ENCODE peak calls at places on chromosomes 13 and 19, in eight cellular contexts. F is thoracic aorta; U is ascending aorta; G is PC-3; B is Panc1; K is CD4-positive, CD25-positive, alpha-beta regulatory T cell; W is CD8-positive, alpha-beta memory T cell; S is H9. N is an unnamed sample.

GRCh38 chr13:99225078-99225477 is 24.4 kb downstream of the UBAC2 start:
- DNase-seq in F (no peak), U (no peak), W (no peak), G (no peak), S (no peak), K (no peak), B (no peak), N (no peak)

GRCh38 chr19:16627194-16627927 is 643 bp downstream of the MED26 start:
- DNase-seq in U (no peak), F (no peak), K (no peak), W (peak; percentile 36), S (no peak), B (no peak), G (no peak), N (peak; percentile 22)

GRCh38 chr13:99144306-99144705 is 56.3 kb upstream of the UBAC2 start:
- DNase-seq in S (no peak), G (no peak), F (no peak), W (no peak), U (no peak), K (no peak), B (no peak), N (no peak)

GRCh38 chr13:98606296-98606695 is 29.4 kb upstream of the STK24 start:
- DNase-seq in K (no peak), F (no peak), U (no peak), W (no peak), S (no peak), B (no peak), G (no peak), N (no peak)

GRCh38 chr19:17855333-17856152 is 4.2 kb upstream of the RPL18A start:
- DNase-seq in W (peak; percentile 79), F (no peak), B (no peak), K (peak; percentile 79), U (peak; percentile 89), S (peak; percentile 88), G (peak; percentile 91), N (peak; percentile 91)

GRCh38 chr19:32201661-32202060 is 143.7 kb upstream of the ZNF507 start:
- DNase-seq in W (no peak), F (no peak), G (no peak), U (no peak), K (no peak), B (no peak), S (no peak), N (no peak)

GRCh38 chr19:11435833-11436313 is 438 bp downstream of the PRKCSH start:
- DNase-seq in G (peak; percentile 28), F (no peak), B (no peak), U (no peak), K (no peak), S (no peak), W (no peak), N (no peak)

GRCh38 chr19:54136086-54136863 is 1.3 kb upstream of the CNOT3 start:
- DNase-seq in F (no peak), S (no peak), G (peak; percentile 15), W (no peak), B (no peak), K (no peak), U (no peak), N (peak; percentile 52)

GRCh38 chr19:13102666-13103584 is at the start of gene LYL1:
- DNase-seq in B (no peak), W (no peak), U (peak; percentile 88), K (peak; percentile 30), S (peak; percentile 70), F (no peak), G (no peak), N (peak; percentile 83)

GRCh38 chr13:99380921-99381645 is 73.9 kb upstream of the GPR183 start:
- DNase-seq in U (peak; percentile 24), W (peak; percentile 62), B (no peak), S (no peak), F (no peak), K (no peak), G (no peak), N (no peak)

GRCh38 chr13:33806470-33807248 is 11.3 kb upstream of the RFC3 start:
- DNase-seq in F (no peak), U (no peak), W (no peak), S (no peak), G (no peak), B (no peak), K (no peak), N (no peak)

GRCh38 chr13:100541882-100542545 is 46.6 kb downstream of the GGACT start:
- DNase-seq in F (no peak), B (no peak), W (no peak), U (no peak), S (no peak), K (no peak), G (no peak), N (peak; percentile 38)

GRCh38 chr13:31011193-31011860 is 78.9 kb downstream of the TEX26 start:
- DNase-seq in K (no peak), F (no peak), W (no peak), B (no peak), G (no peak), U (no peak), S (no peak), N (no peak)

GRCh38 chr13:110105136-110105535 is 201.8 kb downstream of the COL4A1 start:
- DNase-seq in U (no peak), S (no peak), K (no peak), B (no peak), W (no peak), F (no peak), G (no peak), N (peak; percentile 70)

GRCh38 chr19:11673608-11674041 is 65.1 kb downstream of the ZNF823 start:
- DNase-seq in B (no peak), U (peak; percentile 70), F (no peak), S (peak; percentile 87), K (no peak), G (peak; percentile 52), W (no peak), N (peak; percentile 71)

GRCh38 chr13:59696229-59696628 is 467.5 kb downstream of the DIAPH3 start:
- DNase-seq in F (no peak), K (no peak), U (no peak), W (no peak), B (no peak), G (no peak), S (no peak), N (no peak)

GRCh38 chr13:32911506-32911905 is 104.7 kb upstream of the KL start:
- DNase-seq in K (no peak), U (no peak), W (peak; percentile 9), B (no peak), S (peak; percentile 70), G (peak; percentile 61), F (no peak), N (peak; percentile 68)

DNA sequence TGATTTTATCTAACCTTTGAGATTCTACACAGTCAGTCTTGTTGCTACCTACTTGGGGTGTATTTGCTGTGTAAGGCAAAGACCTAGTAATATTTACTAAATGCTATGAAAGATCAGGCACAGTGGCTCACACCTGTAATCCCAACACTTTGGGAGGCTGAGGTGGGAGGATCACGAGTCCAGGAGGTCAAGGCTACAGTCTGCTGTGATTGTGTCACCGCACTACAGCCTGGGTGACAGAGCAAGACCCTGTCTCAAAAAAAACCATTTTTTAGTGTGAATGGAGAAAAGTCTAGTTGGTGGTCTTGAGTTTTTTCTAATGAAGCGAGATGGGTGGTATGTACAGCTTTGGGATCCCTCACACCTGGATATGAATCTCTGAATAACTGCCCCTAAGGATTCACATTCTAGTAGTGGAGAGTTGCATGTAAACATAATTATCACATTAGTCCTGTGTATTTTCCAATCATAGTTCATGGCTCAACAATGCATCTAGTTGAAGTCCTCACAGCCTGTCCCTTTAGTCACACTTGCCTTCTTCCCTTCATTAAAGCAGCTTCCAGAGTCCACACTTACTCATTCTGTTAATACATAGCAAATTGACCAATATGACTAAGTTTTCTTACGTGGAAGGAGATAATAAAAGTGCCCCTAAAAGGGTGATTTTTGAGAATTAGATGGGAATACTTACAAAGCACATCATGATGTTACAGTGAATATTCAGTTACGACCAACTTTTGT is 7.4 kb downstream of the RPL21 start:
- DNase-seq in U (no peak), F (no peak), G (no peak), S (no peak), B (no peak), K (no peak), W (no peak), N (no peak)
- H3K27ac ChIP-seq in U (no peak overlapping the region), F (no peak overlapping the region), G (no peak overlapping the region), S (peak overlapping the region; percentile 65), B (peak overlapping the region; percentile 61), K (no peak overlapping the region), W (no peak overlapping the region), N (no peak overlapping the region)

GRCh38 chr19:33438987-33439781 is 65.7 kb downstream of the CEBPG start:
- DNase-seq in B (no peak), W (no peak), U (no peak), F (no peak), S (no peak), G (no peak), K (no peak), N (no peak)

GRCh38 chr19:33437351-33438015 is 64.0 kb downstream of the CEBPG start:
- DNase-seq in W (no peak), G (no peak), F (no peak), K (no peak), B (no peak), U (no peak), S (no peak), N (no peak)

GRCh38 chr19:33436360-33437345 is 63.1 kb downstream of the CEBPG start:
- DNase-seq in W (no peak), F (no peak), K (no peak), G (no peak), U (no peak), B (no peak), S (no peak), N (no peak)

GRCh38 chr19:33440241-33440640 is 66.7 kb downstream of the CEBPG start:
- DNase-seq in F (no peak), G (no peak), K (no peak), B (no peak), S (no peak), U (no peak), W (no peak), N (no peak)

GRCh38 chr19:33438016-33438671 is 64.6 kb downstream of the CEBPG start:
- DNase-seq in K (no peak), B (no peak), W (no peak), F (no peak), G (peak; percentile 1), S (no peak), U (no peak), N (no peak)
- H3K27ac ChIP-seq in K (no peak overlapping the region), B (no peak overlapping the region), W (no peak overlapping the region), F (no peak overlapping the region), G (no peak overlapping the region), S (no peak overlapping the region), U (no peak overlapping the region), N (no peak overlapping the region)

DNA sequence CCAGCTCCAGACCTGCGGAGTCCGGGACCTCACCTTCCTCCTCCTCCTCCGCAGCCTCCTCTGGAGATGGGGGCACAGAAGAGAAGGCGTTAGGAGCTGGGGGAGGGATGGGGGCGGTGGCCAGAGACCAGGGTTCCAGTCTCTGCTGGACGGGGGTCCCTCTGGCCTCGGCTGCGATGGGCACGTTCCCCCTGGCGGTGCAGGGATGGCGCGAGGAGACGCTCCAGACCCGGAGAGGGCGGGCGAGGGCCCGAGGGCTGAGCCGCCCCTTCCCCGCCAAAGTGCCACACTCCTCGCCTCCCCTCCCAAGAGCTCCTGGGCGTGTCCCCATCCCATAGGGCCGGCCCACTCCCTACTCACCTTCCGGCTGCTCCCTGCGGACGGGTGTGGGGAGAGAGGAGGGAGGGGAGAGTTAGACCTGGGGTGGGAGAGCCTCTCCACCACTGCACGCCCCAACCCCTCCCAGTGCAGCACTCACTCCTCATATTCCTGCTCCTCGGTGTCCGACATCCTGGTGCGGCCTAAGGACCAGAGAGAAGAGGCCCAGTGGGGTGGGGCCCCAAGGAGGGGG is 2.3 kb downstream of the TNNT1 start:
- DNase-seq in B (no peak), F (no peak), K (no peak), U (no peak), S (peak; percentile 95), W (no peak), G (peak; percentile 84), N (no peak)
- H3K27ac ChIP-seq in B (peak overlapping the region; percentile 55), F (no peak overlapping the region), K (no peak overlapping the region), U (no peak overlapping the region), S (no peak overlapping the region), W (peak overlapping the region; percentile 43), G (peak overlapping the region; percentile 33), N (no peak overlapping the region)

GRCh38 chr19:50931023-50931422 is 19.8 kb upstream of the KLK4 start:
- DNase-seq in K (no peak), F (no peak), W (no peak), B (no peak), G (no peak), U (no peak), S (no peak), N (no peak)
- H3K27ac ChIP-seq in K (no peak overlapping the region), F (no peak overlapping the region), W (no peak overlapping the region), B (no peak overlapping the region), G (peak overlapping the region; percentile 88), U (no peak overlapping the region), S (no peak overlapping the region), N (no peak overlapping the region)